ENCODE peak calls at places on chromosomes 12 and 14, in five cellular contexts. L, H, B, C and O are unnamed samples.

GRCh38 chr14:23061995-23062394 is 4.7 kb upstream of the CDH24 start:
- DNase-seq in C (no peak), B (no peak), L (no peak), H (peak), O (peak)

GRCh38 chr12:26143291-26143690 is 18.5 kb upstream of the BHLHE41 start:
- DNase-seq in H (no peak), L (no peak), B (no peak), C (no peak), O (no peak)

GRCh38 chr14:54364555-54365415 is 32.0 kb upstream of the CDKN3 start:
- DNase-seq in C (peak), H (peak), B (no peak), L (no peak), O (no peak)

GRCh38 chr14:74516451-74517155 is 23.0 kb downstream of the ISCA2 start:
- DNase-seq in L (peak), C (no peak), H (peak), B (no peak), O (no peak)

GRCh38 chr14:45526715-45527549 is 273.9 kb upstream of the MIS18BP1 start:
- DNase-seq in C (peak), H (peak), L (peak), B (peak), O (peak)

GRCh38 chr12:107782067-107782466 is 7.6 kb downstream of the ASCL4 start:
- DNase-seq in L (no peak), C (no peak), B (no peak), H (no peak), O (no peak)

GRCh38 chr12:74538491-74539258 is 1.0 kb downstream of the ATXN7L3B start:
- DNase-seq in L (peak), C (no peak), H (no peak), B (no peak), O (no peak)

GRCh38 chr14:79165460-79166080 is 995.4 kb downstream of the NRXN3 start:
- DNase-seq in C (no peak), H (no peak), B (no peak), L (no peak), O (no peak)

GRCh38 chr12:113247123-113248045 is 26.1 kb downstream of the TPCN1 start:
- DNase-seq in L (no peak), H (no peak), C (no peak), B (no peak), O (no peak)

GRCh38 chr14:79551591-79551990 is 659.7 kb downstream of the DIO2 start:
- DNase-seq in C (no peak), H (no peak), B (no peak), L (no peak), O (no peak)

GRCh38 chr12:107352347-107353081 is 259.2 kb upstream of the CRY1 start:
- DNase-seq in L (no peak), H (peak), B (no peak), C (no peak), O (no peak)

GRCh38 chr12:12032771-12033588 is 37.8 kb upstream of the BCL2L14 start:
- DNase-seq in H (peak), L (peak), C (peak), B (peak), O (peak)

GRCh38 chr12:83807906-83808305 is 1104.7 kb downstream of the SLC6A15 start:
- DNase-seq in L (no peak), C (no peak), B (no peak), H (no peak), O (no peak)

GRCh38 chr12:104680070-104680469 is 223.3 kb downstream of the CHST11 start:
- DNase-seq in B (peak), L (no peak), H (peak), C (no peak), O (peak)

GRCh38 chr12:105352940-105353635 is 22.6 kb downstream of the C12orf75 start:
- DNase-seq in H (no peak), C (no peak), L (peak), B (no peak), O (no peak)

GRCh38 chr14:77053046-77053841 is 24.7 kb upstream of the IRF2BPL start:
- DNase-seq in C (peak), B (no peak), H (peak), L (peak), O (no peak)

GRCh38 chr14:76920572-76921175 is 94.5 kb downstream of the LRRC74A start:
- DNase-seq in B (no peak), C (no peak), L (no peak), H (no peak), O (no peak)

DNA sequence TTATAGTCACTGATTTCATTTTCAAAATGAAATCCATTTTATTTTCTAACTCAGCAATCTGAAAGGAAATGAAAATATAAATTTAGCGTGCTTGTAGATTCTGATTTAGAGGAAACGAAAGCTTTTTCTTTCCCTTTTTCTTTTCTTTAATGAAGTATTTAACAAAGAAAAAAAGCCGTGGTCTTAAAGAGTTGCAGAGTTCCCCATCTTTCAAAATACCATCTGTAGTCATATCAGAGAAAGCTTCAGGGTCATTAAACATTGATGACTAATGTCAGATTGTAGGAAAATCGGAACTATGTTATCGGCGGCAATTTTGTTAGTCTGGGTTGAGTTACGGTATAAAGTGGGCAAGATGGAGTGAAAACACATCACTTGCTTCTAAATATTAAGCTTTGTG is 32.3 kb downstream of the DRAM1 start:
- DNase-seq in C (no peak), H (no peak), B (no peak), L (no peak), O (no peak)
- TF ChIP-seq SP1 in C (no peak), H (no peak), B (no peak), L (no peak), O (no peak)

DNA sequence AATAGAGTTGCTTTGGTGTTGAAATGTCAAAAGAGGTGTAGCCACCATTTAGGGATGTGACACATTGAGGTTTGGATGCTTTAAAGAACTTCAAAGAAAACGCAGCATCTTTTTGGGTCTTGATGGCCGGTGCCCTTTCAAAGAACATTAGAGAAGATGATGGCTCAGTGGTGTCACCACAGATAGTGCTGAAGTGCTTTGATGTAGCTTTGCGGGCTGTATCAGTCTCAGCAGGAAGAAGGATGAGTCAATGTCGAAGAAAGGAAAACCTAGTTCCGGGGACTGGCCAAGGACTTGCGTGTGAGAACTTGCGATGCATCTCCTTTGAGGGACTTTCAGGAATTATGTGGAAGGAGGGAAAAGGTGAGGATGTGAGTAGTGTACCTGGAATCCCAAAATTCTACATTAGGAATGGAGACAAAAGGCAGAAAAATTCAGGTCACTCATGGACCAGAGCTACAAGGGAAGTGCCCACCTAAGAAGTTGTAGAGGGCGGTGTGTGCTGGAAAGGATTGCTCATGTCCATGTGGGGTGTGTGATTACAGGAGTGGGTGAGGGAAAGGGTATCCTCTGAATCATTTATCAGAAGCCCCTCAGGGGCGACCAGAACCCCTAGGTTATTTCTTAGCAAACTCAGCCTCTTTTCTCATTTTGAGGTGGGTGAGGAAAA is 39.7 kb upstream of the GZMB start:
- DNase-seq in H (no peak), B (peak), L (no peak), C (no peak), O (no peak)
- H3K4me2 ChIP-seq in H (no peak), B (peak), L (no peak), C (no peak), O (no peak)

GRCh38 chr14:104970231-104971068 is 7.7 kb downstream of the AHNAK2 start:
- DNase-seq in H (no peak), B (no peak), C (no peak), L (peak), O (peak)
- TF ChIP-seq CEBPB in H (no peak), B (no peak), C (no peak), L (no peak), O (no peak)

DNA sequence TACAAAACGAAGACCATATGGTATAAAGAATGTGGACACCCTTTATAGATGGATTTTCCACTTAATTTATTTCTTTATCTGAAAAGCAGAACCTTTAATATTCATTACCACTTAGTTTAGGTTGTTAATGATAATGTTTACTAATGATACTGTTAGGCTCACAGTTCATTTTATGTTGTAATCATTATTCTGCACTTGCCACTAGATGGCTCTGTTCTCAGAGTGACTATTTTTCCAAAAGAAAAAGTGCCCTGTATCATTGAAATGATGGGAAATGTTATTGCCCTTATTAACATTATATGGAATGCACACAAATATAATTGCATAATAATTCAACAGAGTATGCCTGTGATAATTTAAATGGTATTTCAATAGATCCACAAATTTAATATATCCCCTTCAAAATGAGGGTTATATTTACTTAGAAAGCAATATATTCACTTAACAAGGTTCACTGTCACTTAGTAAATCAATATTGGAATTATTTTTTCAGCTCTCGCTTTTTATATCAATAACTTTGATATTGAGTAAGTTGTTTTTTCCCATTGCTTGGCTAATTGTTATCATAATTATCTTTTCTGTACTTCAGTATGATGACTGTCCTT is 95.7 kb downstream of the PDE3A start:
- DNase-seq in H (peak), C (no peak), L (no peak), B (no peak), O (no peak)
- TF ChIP-seq SP1 in H (no peak), C (no peak), L (no peak), B (no peak), O (no peak)

DNA sequence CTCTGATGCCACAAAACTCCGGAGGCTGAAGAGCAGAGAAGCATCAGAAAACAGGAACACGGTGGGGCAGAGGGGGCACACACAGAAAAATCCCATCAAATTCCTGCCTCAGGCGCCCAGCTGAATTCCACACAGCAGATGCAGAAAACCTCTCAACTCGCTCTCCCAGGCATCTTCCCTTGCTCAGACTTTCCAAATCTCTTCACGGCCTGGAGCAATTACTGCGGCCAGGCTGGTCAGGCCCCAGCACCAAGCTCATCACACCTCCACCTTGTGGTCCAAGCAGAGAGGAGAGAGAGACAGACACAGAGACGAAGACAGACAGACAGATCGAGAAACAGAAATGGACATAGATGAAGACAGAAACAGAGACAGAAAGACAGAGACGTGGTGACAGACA is 89.0 kb downstream of the NCOR2 start:
- DNase-seq in L (no peak), C (no peak), H (no peak), B (no peak), O (no peak)
- H3K4me2 ChIP-seq in L (no peak), C (no peak), H (no peak), B (peak), O (no peak)

GRCh38 chr12:125650587-125650986 is 585.4 kb downstream of the AACS start:
- DNase-seq in L (no peak), C (no peak), H (no peak), B (no peak), O (no peak)
- TF ChIP-seq CEBPB in L (no peak), C (no peak), H (no peak), B (no peak), O (no peak)

DNA sequence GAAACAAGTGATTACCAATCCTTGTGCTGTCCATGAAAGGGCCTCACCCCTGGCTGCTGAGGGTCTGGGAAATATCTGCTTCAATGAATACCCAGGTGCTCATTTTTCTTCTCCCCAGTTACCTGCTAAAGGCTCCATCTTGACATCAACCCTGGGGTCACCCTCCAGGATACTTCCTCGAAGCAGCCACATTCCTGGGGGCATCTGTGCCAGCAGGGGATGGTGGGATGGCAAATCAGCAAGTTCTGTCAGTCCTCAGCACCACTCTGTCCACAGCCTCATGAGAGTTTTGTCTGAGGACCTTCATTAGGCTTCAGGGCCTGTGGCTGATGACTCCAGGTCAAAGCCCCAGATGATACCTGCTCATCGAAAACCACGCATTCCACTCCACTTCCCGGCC is 124.8 kb downstream of the ZFP36L1 start:
- DNase-seq in C (no peak), B (no peak), H (no peak), L (no peak), O (no peak)
- TF ChIP-seq SP1 in C (no peak), B (no peak), H (no peak), L (no peak), O (no peak)

GRCh38 chr14:91343051-91343450 is 74.6 kb downstream of the CCDC88C start:
- DNase-seq in B (no peak), H (no peak), C (no peak), L (no peak), O (no peak)

GRCh38 chr14:91341331-91342242 is 76.0 kb downstream of the CCDC88C start:
- DNase-seq in L (no peak), B (no peak), C (no peak), H (no peak), O (no peak)

GRCh38 chr14:91344107-91344506 is 73.5 kb downstream of the CCDC88C start:
- DNase-seq in C (no peak), H (no peak), B (no peak), L (no peak), O (no peak)

GRCh38 chr14:91339606-91340369 is 77.8 kb downstream of the CCDC88C start:
- DNase-seq in H (no peak), B (no peak), L (no peak), C (no peak), O (no peak)

DNA sequence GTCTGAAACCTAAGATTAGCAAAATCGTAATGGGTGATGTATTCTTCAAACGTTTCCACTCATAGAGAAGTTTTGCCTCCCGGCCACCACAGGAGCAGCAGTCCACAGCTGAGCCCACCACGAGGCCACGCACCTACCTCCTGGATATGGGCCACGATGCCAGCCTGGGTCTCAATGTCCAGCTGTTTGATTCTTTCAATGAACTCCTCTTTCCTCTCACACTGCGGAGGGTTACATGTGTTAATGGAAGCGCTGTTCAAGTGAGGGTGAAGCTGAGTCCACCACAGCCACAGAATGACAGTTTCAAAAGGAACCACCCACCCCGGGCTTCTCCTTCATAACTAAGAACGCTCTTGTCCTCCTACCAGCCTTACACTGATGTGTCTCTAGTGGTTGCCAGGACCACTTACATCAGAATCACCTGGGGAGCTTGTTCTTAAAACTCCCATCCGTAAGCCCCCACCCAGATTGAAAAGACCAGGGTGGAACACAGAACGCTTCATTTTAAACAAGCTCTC is 75.3 kb downstream of the CCDC88C start:
- DNase-seq in L (no peak), C (no peak), B (no peak), H (no peak), O (no peak)
- H3K4me2 ChIP-seq in L (no peak), C (no peak), B (no peak), H (no peak), O (no peak)

DNA sequence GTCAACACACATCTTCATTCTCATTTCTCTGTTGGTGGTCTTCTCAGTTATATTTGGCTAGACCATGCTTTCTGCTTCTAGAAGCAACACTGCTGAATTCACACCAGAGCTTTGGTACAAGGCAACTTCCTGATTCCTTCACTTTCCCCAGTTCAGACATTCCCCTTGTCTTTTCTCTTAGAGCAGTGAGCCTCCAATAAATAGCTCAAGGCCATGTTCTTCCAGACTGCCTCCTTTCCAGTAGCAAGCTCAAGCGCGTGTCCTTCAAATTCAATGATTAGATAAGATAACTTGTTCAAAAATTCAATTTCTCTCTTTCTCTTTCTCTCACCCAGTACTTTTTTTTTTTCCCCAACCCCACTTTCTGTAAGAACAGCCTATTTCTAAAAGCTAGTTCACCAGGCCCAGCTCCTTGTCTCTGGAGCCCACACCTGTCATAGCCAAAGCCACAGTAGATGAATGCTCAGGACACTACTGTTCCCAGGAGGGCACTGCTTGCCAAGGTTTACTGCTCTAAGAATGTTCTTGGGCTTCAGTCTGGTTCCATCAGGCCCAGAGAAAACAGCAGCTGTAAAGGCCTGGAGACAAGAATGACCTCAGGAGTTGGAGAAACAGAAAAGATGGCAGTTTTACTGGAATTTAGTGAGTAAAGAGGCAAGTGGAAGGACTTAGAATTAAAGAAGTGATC is 17.7 kb downstream of the TBK1 start:
- DNase-seq in B (no peak), L (no peak), H (no peak), C (no peak), O (no peak)
- TF ChIP-seq CEBPB in B (no peak), L (no peak), H (no peak), C (no peak), O (no peak)